ENCODE peak calls at places on chromosomes 7 and 10, in five cellular contexts. Q, D, F, W and X are unnamed samples.

GRCh38 chr10:84026821-84027257 is 112.5 kb upstream of the GHITM start:
- DNase-seq in Q (peak; percentile 34), D (peak; percentile 1), F (no peak), W (peak; percentile 73), X (peak; percentile 84)

GRCh38 chr7:25495342-25495855 is 267.1 kb upstream of the NPVF start:
- DNase-seq in Q (peak; percentile 26), D (no peak), F (no peak), W (no peak), X (peak; percentile 66)

GRCh38 chr10:118974951-118975350 is 54.6 kb upstream of the NANOS1 start:
- DNase-seq in Q (no peak), D (no peak), F (no peak), W (no peak), X (no peak)

GRCh38 chr10:93495654-93496321 is 624 bp upstream of the CEP55 start:
- DNase-seq in Q (peak; percentile 54), D (no peak), F (peak; percentile 48), W (peak; percentile 17), X (peak; percentile 68)

GRCh38 chr10:79060641-79061255 is 8.0 kb upstream of the ZMIZ1 start:
- DNase-seq in Q (no peak), D (no peak), F (no peak), W (no peak), X (peak; percentile 42)

GRCh38 chr10:14707441-14707840 is 67.3 kb downstream of the FAM107B start:
- DNase-seq in Q (no peak), D (no peak), F (no peak), W (peak; percentile 15), X (peak; percentile 47)

GRCh38 chr10:44951827-44952226 is 7.8 kb upstream of the RASSF4 start:
- DNase-seq in Q (peak; percentile 3), D (no peak), F (no peak), W (no peak), X (no peak)

GRCh38 chr7:116588641-116589594 is 64.1 kb downstream of the CAV1 start:
- DNase-seq in Q (peak; percentile 72), D (peak; percentile 81), F (peak; percentile 84), W (peak; percentile 74), X (no peak)

GRCh38 chr7:116527521-116527920 is 2.7 kb downstream of the CAV1 start:
- DNase-seq in Q (no peak), D (peak; percentile 56), F (peak; percentile 51), W (no peak), X (no peak)

GRCh38 chr10:49619613-49620012 is 5.8 kb downstream of the CHAT start:
- DNase-seq in Q (no peak), D (no peak), F (no peak), W (peak; percentile 68), X (peak; percentile 86)

GRCh38 chr10:71076473-71077142 is 135.8 kb upstream of the UNC5B start:
- DNase-seq in Q (no peak), D (no peak), F (no peak), W (no peak), X (peak; percentile 77)

GRCh38 chr10:10533417-10533816 is 484.3 kb upstream of the CELF2 start:
- DNase-seq in Q (peak; percentile 37), D (peak; percentile 49), F (no peak), W (no peak), X (no peak)

GRCh38 chr7:9200666-9201065 is 767.3 kb downstream of the NXPH1 start:
- DNase-seq in Q (no peak), D (no peak), F (no peak), W (no peak), X (no peak)

GRCh38 chr10:73655257-73655989 is 406 bp downstream of the SYNPO2L start:
- DNase-seq in Q (no peak), D (no peak), F (no peak), W (no peak), X (no peak)

GRCh38 chr10:27190508-27190907 is 35.4 kb downstream of the MASTL start:
- DNase-seq in Q (no peak), D (no peak), F (no peak), W (no peak), X (no peak)

GRCh38 chr7:18445483-18445882 is 50.1 kb upstream of the HDAC9 start:
- DNase-seq in Q (no peak), D (no peak), F (no peak), W (no peak), X (no peak)

GRCh38 chr10:20257422-20257821 is 441.2 kb downstream of the PLXDC2 start:
- DNase-seq in Q (no peak), D (no peak), F (no peak), W (peak; percentile 91), X (no peak)

GRCh38 chr10:93566435-93567276 is at the start of gene FFAR4:
- DNase-seq in Q (peak; percentile 54), D (no peak), F (no peak), W (peak; percentile 70), X (peak; percentile 82)

GRCh38 chr7:47088329-47089067 is 493.4 kb downstream of the TNS3 start:
- DNase-seq in Q (peak; percentile 82), D (peak; percentile 67), F (peak; percentile 71), W (peak; percentile 86), X (peak; percentile 84)

GRCh38 chr10:71234970-71235681 is 22.8 kb downstream of the UNC5B start:
- DNase-seq in Q (peak; percentile 82), D (peak; percentile 49), F (peak; percentile 71), W (no peak), X (no peak)

GRCh38 chr10:17765602-17766001 is 13.6 kb downstream of the TMEM236 start:
- DNase-seq in Q (no peak), D (no peak), F (no peak), W (no peak), X (no peak)

GRCh38 chr10:27052646-27053045 is 47.6 kb downstream of the ANKRD26 start:
- DNase-seq in Q (no peak), D (no peak), F (no peak), W (no peak), X (no peak)

GRCh38 chr10:50807851-50808776 is 68.4 kb downstream of the ASAH2B start:
- DNase-seq in Q (peak; percentile 72), D (peak; percentile 16), F (no peak), W (peak; percentile 42), X (no peak)

GRCh38 chr7:129517931-129518330 is 15.6 kb downstream of the SMKR1 start:
- DNase-seq in Q (no peak), D (no peak), F (no peak), W (no peak), X (no peak)

GRCh38 chr10:48459270-48460147 is 145.4 kb downstream of the ARHGAP22 start:
- DNase-seq in Q (no peak), D (no peak), F (no peak), W (peak; percentile 58), X (peak; percentile 81)

GRCh38 chr10:71145352-71145945 is 66.9 kb upstream of the UNC5B start:
- DNase-seq in Q (no peak), D (no peak), F (no peak), W (no peak), X (no peak)

GRCh38 chr10:106360870-106361269 is 803.6 kb downstream of the SORCS1 start:
- DNase-seq in Q (no peak), D (peak; percentile 83), F (peak; percentile 49), W (no peak), X (no peak)

GRCh38 chr7:24885305-24885704 is 94.7 kb downstream of the OSBPL3 start:
- DNase-seq in Q (no peak), D (no peak), F (no peak), W (no peak), X (no peak)

GRCh38 chr10:112631501-112632410 is 184.7 kb downstream of the VTI1A start:
- DNase-seq in Q (peak; percentile 61), D (no peak), F (peak; percentile 75), W (no peak), X (no peak)

GRCh38 chr7:1697499-1698125 is 27.5 kb downstream of the ELFN1 start:
- DNase-seq in Q (no peak), D (no peak), F (no peak), W (no peak), X (peak; percentile 53)

GRCh38 chr7:128894101-128894440 is 16.4 kb downstream of the KCP start:
- DNase-seq in Q (no peak), D (no peak), F (no peak), W (no peak), X (no peak)

GRCh38 chr7:157839226-157839625 is 502.4 kb downstream of the DNAJB6 start:
- DNase-seq in Q (no peak), D (no peak), F (no peak), W (no peak), X (no peak)

GRCh38 chr10:63268139-63268797 is 135.1 kb downstream of the NRBF2 start:
- DNase-seq in Q (peak; percentile 41), D (peak; percentile 26), F (no peak), W (peak; percentile 41), X (no peak)

GRCh38 chr10:3782456-3783312 is 2.3 kb downstream of the KLF6 start:
- DNase-seq in Q (peak; percentile 76), D (peak; percentile 96), F (peak; percentile 97), W (no peak), X (peak; percentile 63)

GRCh38 chr10:86966008-86966654 is 2.2 kb upstream of the ADIRF start:
- DNase-seq in Q (no peak), D (no peak), F (no peak), W (no peak), X (no peak)
- H3K4me1 ChIP-seq in Q (peaks cover 22% of the 10 kb centered on the region), D (peaks cover 28% of the 10 kb centered on the region), F (peaks cover 35% of the 10 kb centered on the region), W (peaks cover 28% of the 10 kb centered on the region), X (peaks cover 4% of the 10 kb centered on the region)

GRCh38 chr7:6556196-6556595 is 4.9 kb upstream of the GRID2IP start:
- DNase-seq in Q (peak; percentile 27), D (no peak), F (no peak), W (peak; percentile 74), X (peak; percentile 89)
- TF ChIP-seq CTCF in Q (peak; percentile 21), D (no peak), F (no peak), W (peak; percentile 49), X (peak; percentile 78)

GRCh38 chr7:99125505-99125865 is 18.4 kb downstream of the SMURF1 start:
- DNase-seq in Q (no peak), D (no peak), F (no peak), W (no peak), X (no peak)
- H3K4me1 ChIP-seq in Q (peaks cover 32% of the 10 kb centered on the region), D (peaks cover 20% of the 10 kb centered on the region), F (peaks cover 25% of the 10 kb centered on the region), W (peaks cover 15% of the 10 kb centered on the region), X (no peaks in the 10 kb centered on the region)

DNA sequence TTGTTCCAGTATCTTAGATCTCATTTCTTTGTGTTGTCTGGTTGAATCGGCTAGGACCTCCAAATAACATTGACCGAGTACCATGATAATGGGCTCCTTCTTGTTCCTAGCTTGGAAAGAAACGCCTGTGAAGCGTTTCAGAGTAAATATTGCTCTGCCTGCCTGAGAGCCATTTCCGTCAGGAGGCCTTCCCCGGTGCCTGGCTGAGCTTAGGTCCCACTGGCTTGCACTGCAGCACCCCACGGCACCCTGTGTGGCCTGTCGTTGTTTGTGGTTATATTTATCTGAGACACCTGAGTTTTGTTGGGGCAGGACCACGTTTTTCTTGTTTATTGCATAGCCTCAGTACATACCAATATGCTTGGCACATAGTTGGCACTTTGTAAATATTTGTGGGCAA is 17.8 kb downstream of the FOXK1 start:
- DNase-seq in Q (no peak), D (no peak), F (no peak), W (no peak), X (no peak)
- TF ChIP-seq CTCF in Q (no peak), D (no peak), F (no peak), W (no peak), X (no peak)

GRCh38 chr10:126245501-126245900 is 142.8 kb downstream of the ADAM12 start:
- DNase-seq in Q (no peak), D (no peak), F (no peak), W (no peak), X (no peak)

GRCh38 chr10:126243976-126244375 is 144.3 kb downstream of the ADAM12 start:
- DNase-seq in Q (no peak), D (peak; percentile 95), F (peak; percentile 63), W (no peak), X (no peak)

GRCh38 chr10:126250527-126251310 is 137.6 kb downstream of the ADAM12 start:
- DNase-seq in Q (no peak), D (peak; percentile 20), F (peak; percentile 57), W (no peak), X (no peak)

GRCh38 chr10:126250045-126250444 is 138.2 kb downstream of the ADAM12 start:
- DNase-seq in Q (peak; percentile 55), D (no peak), F (peak; percentile 60), W (no peak), X (no peak)

GRCh38 chr10:126247454-126247975 is 140.8 kb downstream of the ADAM12 start:
- DNase-seq in Q (peak; percentile 75), D (peak; percentile 100), F (peak; percentile 99), W (no peak), X (no peak)
- H3K4me1 ChIP-seq in Q (peaks cover 17% of the 10 kb centered on the region), D (peaks cover 18% of the 10 kb centered on the region), F (peaks cover 23% of the 10 kb centered on the region), W (peaks cover 10% of the 10 kb centered on the region), X (no peaks in the 10 kb centered on the region)